ENCODE peak calls at places on chromosomes 13 and 19, in six cellular contexts. S is IMR-90, W is A549, Q is HepG2, T is HCT116, L is H1. N is an unnamed sample.

GRCh38 chr19:51271015-51271600 is 20.2 kb downstream of the SIGLECL1 start:
- DNase-seq in S (no peak), L (no peak), Q (no peak), W (no peak), T (no peak), N (no peak)

GRCh38 chr19:57850553-57851017 is 926 bp downstream of the ZNF587 start:
- DNase-seq in T (no peak), S (peak; percentile 31), L (no peak), W (peak; percentile 15), Q (peak; percentile 29), N (no peak)

GRCh38 chr19:17331254-17331558 is 3.4 kb downstream of the ANO8 start:
- DNase-seq in T (no peak), W (no peak), L (no peak), S (no peak), Q (no peak), N (no peak)

GRCh38 chr19:35549174-35549788 is 3.9 kb downstream of the TMEM147 start:
- DNase-seq in W (peak; percentile 96), S (peak; percentile 56), L (no peak), Q (peak; percentile 76), T (peak; percentile 34), N (no peak)

GRCh38 chr19:7153008-7153407 is 83.5 kb downstream of the ZNF557 start:
- DNase-seq in S (no peak), L (no peak), W (no peak), Q (no peak), T (no peak), N (no peak)

GRCh38 chr19:55605637-55606470 is at the start of gene ZNF865:
- DNase-seq in W (peak; percentile 88), Q (peak; percentile 72), T (peak; percentile 69), S (peak; percentile 87), L (no peak), N (peak; percentile 57)

GRCh38 chr13:110463876-110464510 is 97.5 kb downstream of the RAB20 start:
- DNase-seq in W (no peak), T (no peak), Q (no peak), L (no peak), S (peak; percentile 19), N (no peak)

GRCh38 chr19:46388311-46389095 is 24.9 kb downstream of the CCDC8 start:
- DNase-seq in S (no peak), T (no peak), W (no peak), Q (no peak), L (no peak), N (no peak)

GRCh38 chr13:38430761-38431160 is 81.1 kb downstream of the UFM1 start:
- DNase-seq in W (no peak), L (no peak), S (no peak), Q (no peak), T (no peak), N (no peak)

GRCh38 chr13:19726611-19727010 is 56.1 kb downstream of the PSPC1 start:
- DNase-seq in Q (no peak), T (no peak), S (no peak), W (no peak), L (no peak), N (no peak)

GRCh38 chr19:2627319-2627829 is 75.1 kb downstream of the GNG7 start:
- DNase-seq in W (peak; percentile 76), T (peak; percentile 92), S (peak; percentile 99), Q (peak; percentile 68), L (no peak), N (no peak)

GRCh38 chr13:44306401-44307192 is 67.0 kb upstream of the SERP2 start:
- DNase-seq in W (peak; percentile 36), Q (no peak), S (peak; percentile 99), L (no peak), T (peak; percentile 99), N (no peak)

GRCh38 chr13:47611664-47612288 is 389.3 kb downstream of the SUCLA2 start:
- DNase-seq in W (no peak), T (no peak), L (no peak), S (peak; percentile 45), Q (no peak), N (no peak)

GRCh38 chr19:41689993-41690800 is 2.1 kb upstream of the CEACAM7 start:
- DNase-seq in W (no peak), S (no peak), Q (no peak), L (no peak), T (no peak), N (no peak)

GRCh38 chr19:47778954-47779351 is 450 bp downstream of the SELENOW start:
- DNase-seq in Q (no peak), S (no peak), W (no peak), T (no peak), L (no peak), N (no peak)

GRCh38 chr19:4016486-4016885 is 8.9 kb downstream of the PIAS4 start:
- DNase-seq in T (no peak), Q (no peak), S (no peak), W (no peak), L (no peak), N (no peak)

GRCh38 chr13:49620170-49620621 is 8.1 kb upstream of the ARL11 start:
- DNase-seq in W (no peak), T (no peak), Q (no peak), L (no peak), S (no peak), N (no peak)

GRCh38 chr13:30718661-30719520 is 16.5 kb upstream of the ALOX5AP start:
- DNase-seq in Q (peak; percentile 24), S (peak; percentile 95), T (peak; percentile 16), W (peak; percentile 25), L (no peak), N (no peak)

GRCh38 chr19:28793391-28794168 is 419.4 kb downstream of the UQCRFS1 start:
- DNase-seq in Q (no peak), S (no peak), W (no peak), T (no peak), L (peak; percentile 7), N (no peak)

GRCh38 chr19:3099347-3100145 is 5.4 kb downstream of the GNA11 start:
- DNase-seq in S (no peak), W (no peak), L (no peak), Q (no peak), T (no peak), N (no peak)

GRCh38 chr13:99414048-99414995 is 87.0 kb upstream of the TM9SF2 start:
- DNase-seq in L (no peak), T (no peak), S (no peak), W (no peak), Q (no peak), N (no peak)

GRCh38 chr19:19661675-19662251 is 1.7 kb downstream of the ATP13A1 start:
- DNase-seq in W (no peak), Q (peak; percentile 66), T (no peak), L (no peak), S (no peak), N (peak; percentile 93)

DNA sequence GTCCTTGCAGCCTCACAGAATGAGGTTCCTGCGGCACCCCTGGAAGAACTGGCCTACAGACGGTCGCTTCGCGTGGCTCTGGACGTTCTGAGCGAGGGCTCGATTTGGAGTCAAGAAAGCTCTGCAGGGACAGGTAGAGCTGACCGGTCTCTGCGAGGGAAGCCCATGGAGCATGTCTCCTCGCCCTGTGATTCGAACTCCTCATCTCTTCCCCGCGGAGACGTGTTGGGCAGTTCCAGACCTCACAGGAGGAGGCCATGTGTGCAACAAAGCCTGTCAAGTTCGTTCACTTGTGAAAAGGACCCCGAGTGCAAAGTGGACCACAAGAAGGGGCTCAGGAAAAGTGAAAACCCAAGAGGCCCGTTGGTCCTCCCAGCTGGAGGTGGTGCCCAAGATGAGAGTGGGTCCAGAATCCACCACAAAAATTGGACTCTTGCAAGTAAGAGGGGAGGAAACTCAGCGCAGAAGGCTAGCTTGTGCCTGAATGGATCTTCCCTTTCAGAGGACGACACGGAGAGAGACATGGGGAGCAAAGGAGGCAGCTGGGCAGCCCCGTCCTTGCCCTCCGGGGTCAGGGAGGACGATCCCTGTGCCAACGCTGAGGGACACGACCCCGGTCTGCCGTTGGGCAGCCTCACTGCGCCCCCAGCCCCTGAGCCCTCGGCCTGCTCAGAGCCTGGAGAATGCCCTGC is 23.4 kb upstream of the NDUFS7 start:
- DNase-seq in T (no peak), Q (no peak), L (no peak), W (no peak), S (no peak), N (no peak)
- TF ChIP-seq RAD21 in T (no peak), Q (no peak), L (no peak), W (no peak), S (no peak), N (no peak)

DNA sequence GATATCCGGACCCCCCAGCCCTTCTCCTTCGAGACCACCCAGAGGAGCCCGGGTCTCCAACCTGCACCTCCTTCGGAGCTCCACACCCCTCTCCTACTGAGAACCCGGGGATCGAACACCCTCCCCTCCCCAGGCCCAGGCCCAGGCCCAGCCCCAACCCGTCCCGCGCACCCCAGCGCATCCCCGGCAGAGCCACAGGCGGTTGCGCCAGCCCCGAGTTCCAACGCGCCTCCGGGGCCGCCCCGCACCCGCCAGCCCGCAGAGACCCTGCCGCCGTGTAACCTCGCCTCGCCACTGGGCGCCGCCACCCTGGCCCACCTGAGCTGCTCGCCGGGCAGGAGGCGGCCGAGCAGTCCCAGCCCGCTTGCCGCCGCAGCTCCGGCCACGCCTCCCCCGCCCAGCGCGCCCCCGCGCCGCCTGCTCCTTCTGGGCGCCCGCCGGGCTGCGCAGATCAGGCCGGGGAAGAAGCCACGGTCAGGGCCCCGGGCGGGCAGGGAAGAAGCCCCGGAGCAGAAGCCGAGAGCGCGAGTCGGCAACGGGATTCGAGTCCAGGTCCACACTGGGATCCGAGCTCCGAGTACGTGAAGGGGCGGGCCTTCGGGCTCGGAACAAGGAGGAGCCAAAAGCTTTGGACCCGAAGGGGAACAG is at the start of gene MBOAT7:
- DNase-seq in Q (no peak), T (no peak), W (no peak), S (no peak), L (no peak), N (no peak)
- TF ChIP-seq RAD21 in Q (peak; percentile 91), T (no peak), W (no peak), S (no peak), L (no peak), N (peak; percentile 35)

DNA sequence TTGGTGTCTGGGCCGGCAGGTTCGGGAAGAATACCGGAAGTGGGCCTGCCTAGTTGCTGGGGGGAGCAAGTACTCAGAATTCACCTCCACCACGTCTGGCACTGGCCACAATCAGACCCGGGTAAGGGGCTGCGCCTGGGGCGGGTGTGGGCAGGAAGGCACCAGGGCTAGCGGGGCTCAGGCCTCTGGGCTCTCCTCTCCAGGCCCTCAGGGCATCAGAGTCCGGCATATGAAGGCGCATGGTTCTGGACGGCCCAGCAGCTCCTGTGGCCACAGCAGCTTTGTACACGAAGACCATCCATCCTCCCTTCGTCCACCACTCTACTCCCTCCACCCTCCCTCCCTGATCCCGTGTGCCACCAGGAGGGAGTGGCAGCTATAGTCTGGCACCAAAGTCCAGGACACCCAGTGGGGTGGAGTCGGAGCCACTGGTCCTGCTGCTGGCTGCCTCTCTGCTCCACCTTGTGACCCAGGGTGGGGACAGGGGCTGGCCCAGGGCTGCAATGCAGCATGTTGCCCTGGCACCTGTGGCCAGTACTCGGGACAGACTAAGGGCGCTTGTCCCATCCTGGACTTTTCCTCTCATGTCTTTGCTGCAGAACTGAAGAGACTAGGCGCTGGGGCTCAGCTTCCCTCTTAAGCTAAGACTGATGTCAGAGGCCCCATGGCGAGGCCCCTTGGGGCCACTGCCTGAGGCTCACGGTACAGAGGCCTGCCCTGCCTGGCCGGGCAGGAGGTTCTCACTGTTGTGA is 11.1 kb downstream of the DDX39A start:
- DNase-seq in W (no peak), T (no peak), Q (peak; percentile 13), S (no peak), L (no peak), N (no peak)
- TF ChIP-seq RAD21 in W (no peak), T (no peak), Q (no peak), S (no peak), L (no peak), N (no peak)

DNA sequence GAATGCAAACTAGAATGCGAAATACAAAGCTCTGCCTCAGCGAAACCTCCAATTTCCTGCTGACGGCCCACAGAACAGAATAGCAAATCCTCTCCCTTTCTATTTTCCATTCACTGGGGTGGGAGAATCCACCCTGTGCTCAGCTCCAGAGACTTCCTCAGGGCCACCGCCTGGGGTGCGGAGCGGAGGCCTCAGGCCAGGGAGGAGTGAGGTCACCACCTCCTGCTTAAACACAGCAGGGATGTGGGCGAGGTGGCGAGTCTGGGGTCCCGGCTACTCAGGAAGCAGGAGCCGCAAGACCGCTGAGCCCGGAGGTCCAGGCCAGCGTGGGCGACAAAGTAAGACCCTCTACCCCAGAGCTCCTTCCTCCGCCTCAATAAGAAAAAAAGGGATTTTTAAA is 666 bp upstream of the ZNF320 start:
- DNase-seq in S (no peak), L (no peak), T (no peak), W (no peak), Q (no peak), N (no peak)
- TF ChIP-seq RAD21 in S (no peak), L (no peak), T (no peak), W (no peak), Q (no peak), N (no peak)

N was measured in GM12878.